ENCODE peak calls at places on chromosomes 4 and X, in five cellular contexts. One of them, this sample, is unnamed.

GRCh38 chr4:39233114-39233513 is 50.8 kb downstream of the WDR19 start:
- DNase-seq in HepG2: peak
- DNase-seq in GM12878: no peak
- DNase-seq in H1: no peak
- DNase-seq in K562: no peak
- DNase-seq in this sample: no peak

GRCh38 chr4:76219299-76220055 is 5.9 kb upstream of the SCARB2 start:
- DNase-seq in GM12878: no peak
- DNase-seq in H1: no peak
- DNase-seq in HepG2: peak
- DNase-seq in K562: no peak
- DNase-seq in this sample: no peak

GRCh38 chrX:130637591-130637990 is 235.8 kb downstream of the RBMX2 start:
- DNase-seq in K562: no peak
- DNase-seq in GM12878: no peak
- DNase-seq in H1: no peak
- DNase-seq in HepG2: no peak
- DNase-seq in this sample: no peak

GRCh38 chr4:7904108-7904516 is 35.5 kb downstream of the AFAP1 start:
- DNase-seq in H1: no peak
- DNase-seq in HepG2: no peak
- DNase-seq in K562: no peak
- DNase-seq in GM12878: no peak
- DNase-seq in this sample: no peak

GRCh38 chr4:181350578-181351420 is 892.4 kb upstream of the TENM3 start:
- DNase-seq in H1: peak
- DNase-seq in HepG2: no peak
- DNase-seq in GM12878: no peak
- DNase-seq in K562: no peak
- DNase-seq in this sample: no peak

GRCh38 chr4:88613417-88613875 is 21.2 kb downstream of the HERC3 start:
- DNase-seq in K562: no peak
- DNase-seq in H1: no peak
- DNase-seq in HepG2: no peak
- DNase-seq in GM12878: no peak
- DNase-seq in this sample: no peak

GRCh38 chr4:54568184-54568583 is 89.6 kb upstream of the KIT start:
- DNase-seq in H1: no peak
- DNase-seq in HepG2: no peak
- DNase-seq in K562: peak
- DNase-seq in GM12878: no peak
- DNase-seq in this sample: no peak

GRCh38 chr4:94995684-94996394 is 238.1 kb downstream of the BMPR1B start:
- DNase-seq in H1: peak
- DNase-seq in HepG2: no peak
- DNase-seq in K562: no peak
- DNase-seq in GM12878: no peak
- DNase-seq in this sample: no peak

GRCh38 chr4:99462875-99463464 is 27.8 kb upstream of the ADH7 start:
- DNase-seq in H1: no peak
- DNase-seq in GM12878: peak
- DNase-seq in K562: peak
- DNase-seq in HepG2: peak
- DNase-seq in this sample: peak

DNA sequence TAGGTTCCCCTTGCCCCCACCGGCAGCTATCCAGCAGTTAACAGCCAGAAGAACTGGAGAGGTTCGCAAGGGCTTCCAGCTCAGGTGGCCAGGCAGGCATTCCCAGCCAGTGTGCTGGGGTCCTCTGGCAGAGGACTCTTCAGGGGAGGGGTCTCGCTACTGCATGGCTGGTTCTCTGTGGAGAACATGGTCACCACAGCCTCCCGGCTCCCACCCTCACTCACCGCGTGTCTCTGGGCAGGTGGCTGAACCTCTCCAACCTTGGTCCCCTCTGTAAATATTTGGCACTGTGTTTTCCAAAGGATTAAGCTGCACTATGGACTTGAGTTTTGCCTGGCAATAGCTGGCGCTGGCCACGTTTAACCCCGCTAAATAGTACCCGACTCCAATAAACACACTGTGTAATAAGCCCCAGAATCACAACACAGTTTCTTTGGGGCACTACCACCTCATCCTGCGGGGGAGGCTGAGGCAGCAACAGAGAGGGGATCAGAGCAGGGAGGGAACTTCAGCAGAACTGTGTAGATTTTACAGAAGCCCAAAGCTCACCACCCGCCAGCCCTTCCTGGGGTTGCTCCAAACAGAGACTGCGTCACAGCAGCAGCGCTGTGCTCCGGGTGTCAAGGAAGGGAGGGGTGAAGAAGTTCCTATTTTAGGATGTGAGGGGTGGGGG is 15.2 kb downstream of the BCOR start:
- DNase-seq in HepG2: peak
- DNase-seq in H1: no peak
- DNase-seq in GM12878: no peak
- DNase-seq in K562: no peak
- DNase-seq in this sample: no peak
- TF ChIP-seq POLR2AphosphoS5 in HepG2: no peak
- TF ChIP-seq POLR2AphosphoS5 in H1: no peak
- TF ChIP-seq POLR2AphosphoS5 in GM12878: no peak
- TF ChIP-seq POLR2AphosphoS5 in K562: no peak
- TF ChIP-seq POLR2AphosphoS5 in this sample: no peak

GRCh38 chrX:50707955-50708694 is 105.9 kb downstream of the SHROOM4 start:
- DNase-seq in H1: no peak
- DNase-seq in K562: no peak
- DNase-seq in GM12878: no peak
- DNase-seq in HepG2: no peak
- DNase-seq in this sample: no peak
- TF ChIP-seq EP300 in H1: no peak
- TF ChIP-seq EP300 in K562: no peak
- TF ChIP-seq EP300 in GM12878: no peak
- TF ChIP-seq EP300 in HepG2: no peak
- TF ChIP-seq EP300 in this sample: no peak

GRCh38 chr4:52051615-52052474 is 741 bp downstream of the SPATA18 start:
- DNase-seq in GM12878: no peak
- DNase-seq in HepG2: peak
- DNase-seq in H1: peak
- DNase-seq in K562: no peak
- DNase-seq in this sample: peak
- TF ChIP-seq SIN3A in GM12878: no peak
- TF ChIP-seq SIN3A in HepG2: peak
- TF ChIP-seq SIN3A in H1: peak
- TF ChIP-seq SIN3A in K562: no peak
- TF ChIP-seq SIN3A in this sample: no peak

GRCh38 chr4:6525474-6525873 is 49.5 kb upstream of the MAN2B2 start:
- DNase-seq in HepG2: no peak
- DNase-seq in H1: no peak
- DNase-seq in K562: no peak
- DNase-seq in GM12878: no peak
- DNase-seq in this sample: no peak
- TF ChIP-seq POLR2AphosphoS5 in HepG2: no peak
- TF ChIP-seq POLR2AphosphoS5 in H1: no peak
- TF ChIP-seq POLR2AphosphoS5 in K562: no peak
- TF ChIP-seq POLR2AphosphoS5 in GM12878: no peak
- TF ChIP-seq POLR2AphosphoS5 in this sample: no peak

GRCh38 chr4:107866726-107867125 is 42.0 kb downstream of the SGMS2 start:
- DNase-seq in K562: no peak
- DNase-seq in HepG2: no peak
- DNase-seq in H1: no peak
- DNase-seq in GM12878: no peak
- DNase-seq in this sample: no peak

GRCh38 chr4:107863850-107864371 is 39.2 kb downstream of the SGMS2 start:
- DNase-seq in HepG2: peak
- DNase-seq in K562: peak
- DNase-seq in H1: no peak
- DNase-seq in GM12878: no peak
- DNase-seq in this sample: no peak

GRCh38 chr4:107858158-107858742 is 33.5 kb downstream of the SGMS2 start:
- DNase-seq in K562: no peak
- DNase-seq in HepG2: no peak
- DNase-seq in H1: no peak
- DNase-seq in GM12878: no peak
- DNase-seq in this sample: no peak

GRCh38 chr4:107863416-107863815 is 38.7 kb downstream of the SGMS2 start:
- DNase-seq in GM12878: no peak
- DNase-seq in K562: no peak
- DNase-seq in H1: no peak
- DNase-seq in HepG2: no peak
- DNase-seq in this sample: no peak

GRCh38 chr4:107862658-107863057 is 37.9 kb downstream of the SGMS2 start:
- DNase-seq in GM12878: no peak
- DNase-seq in H1: no peak
- DNase-seq in K562: no peak
- DNase-seq in HepG2: peak
- DNase-seq in this sample: no peak
- TF ChIP-seq EP300 in GM12878: no peak
- TF ChIP-seq EP300 in H1: no peak
- TF ChIP-seq EP300 in K562: no peak
- TF ChIP-seq EP300 in HepG2: no peak
- TF ChIP-seq EP300 in this sample: no peak

DNA sequence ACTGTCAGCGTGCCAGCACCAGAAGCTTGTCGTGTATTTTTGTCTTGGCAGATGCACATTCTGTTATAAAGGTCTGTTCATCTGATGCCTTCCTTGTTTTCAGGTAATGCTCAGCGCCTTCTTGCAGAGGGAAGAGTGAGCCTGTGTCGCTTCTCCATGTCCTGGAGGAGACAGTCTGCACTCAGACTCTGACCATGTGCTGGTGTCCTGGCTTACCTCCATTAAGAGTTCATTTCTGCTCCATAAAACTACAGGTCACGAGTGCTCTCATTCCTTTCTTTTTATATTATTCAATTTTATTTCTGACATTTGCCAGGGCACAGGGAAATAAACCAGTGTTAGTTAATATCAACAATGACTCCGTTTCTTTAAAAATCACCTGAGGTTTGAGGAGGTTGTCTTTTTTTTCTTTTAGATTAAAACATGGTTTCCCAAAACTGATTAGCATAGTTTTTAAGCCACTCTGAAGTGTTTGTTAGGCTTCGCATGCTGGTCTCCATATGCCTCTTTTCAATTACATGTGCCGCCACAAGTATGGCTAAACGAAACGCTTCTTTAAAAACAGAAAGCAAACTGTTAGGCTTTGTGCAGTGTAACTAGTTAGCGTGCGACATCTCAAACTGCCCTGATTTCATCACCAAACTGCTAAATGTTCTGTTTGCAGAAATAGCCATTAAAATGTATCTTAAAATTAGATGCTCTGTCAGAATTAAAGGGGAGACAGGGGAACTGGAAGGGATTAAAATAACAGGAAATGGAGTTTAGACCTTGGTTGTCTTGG is 215.3 kb upstream of the GK2 start:
- DNase-seq in H1: no peak
- DNase-seq in K562: no peak
- DNase-seq in GM12878: no peak
- DNase-seq in HepG2: no peak
- DNase-seq in this sample: no peak
- TF ChIP-seq SIN3A in H1: no peak
- TF ChIP-seq SIN3A in K562: no peak
- TF ChIP-seq SIN3A in GM12878: no peak
- TF ChIP-seq SIN3A in HepG2: no peak
- TF ChIP-seq SIN3A in this sample: no peak

This sample was measured in SK-N-SH.